ENCODE peak calls at places on chromosome 12, in six cellular contexts. One of them, this sample, is unnamed.

GRCh38 chr12:75951399-75952228 is 80.0 kb downstream of the PHLDA1 start:
- DNase-seq in sigmoid colon: no peak
- DNase-seq in spleen: no peak
- DNase-seq in uterus: no peak
- DNase-seq in suprapubic skin: no peak
- DNase-seq in heart left ventricle: no peak
- DNase-seq in this sample: no peak

GRCh38 chr12:26471560-26471959 is 276.2 kb downstream of the SSPN start:
- DNase-seq in sigmoid colon: no peak
- DNase-seq in spleen: no peak
- DNase-seq in uterus: no peak
- DNase-seq in suprapubic skin: no peak
- DNase-seq in heart left ventricle: no peak
- DNase-seq in this sample: no peak

GRCh38 chr12:96015672-96016071 is 19.5 kb upstream of the HAL start:
- DNase-seq in sigmoid colon: no peak
- DNase-seq in spleen: no peak
- DNase-seq in uterus: no peak
- DNase-seq in suprapubic skin: no peak
- DNase-seq in heart left ventricle: no peak
- DNase-seq in this sample: no peak

GRCh38 chr12:118059645-118060275 is 1.2 kb downstream of the WSB2 start:
- DNase-seq in sigmoid colon: no peak
- DNase-seq in spleen: no peak
- DNase-seq in uterus: no peak
- DNase-seq in suprapubic skin: no peak
- DNase-seq in heart left ventricle: no peak
- DNase-seq in this sample: no peak

GRCh38 chr12:85424581-85425348 is 144.7 kb downstream of the ALX1 start:
- DNase-seq in sigmoid colon: no peak
- DNase-seq in spleen: no peak
- DNase-seq in uterus: no peak
- DNase-seq in suprapubic skin: no peak
- DNase-seq in heart left ventricle: no peak
- DNase-seq in this sample: no peak

GRCh38 chr12:94074970-94075695 is 73.2 kb upstream of the PLXNC1 start:
- DNase-seq in sigmoid colon: peak
- DNase-seq in spleen: no peak
- DNase-seq in uterus: peak
- DNase-seq in suprapubic skin: peak
- DNase-seq in heart left ventricle: peak
- DNase-seq in this sample: peak

GRCh38 chr12:131375261-131375971 is 335.5 kb upstream of the SFSWAP start:
- DNase-seq in sigmoid colon: peak
- DNase-seq in spleen: no peak
- DNase-seq in uterus: no peak
- DNase-seq in suprapubic skin: no peak
- DNase-seq in heart left ventricle: no peak
- DNase-seq in this sample: no peak

GRCh38 chr12:123427036-123427769 is 9.3 kb downstream of the RILPL2 start:
- DNase-seq in sigmoid colon: no peak
- DNase-seq in spleen: peak
- DNase-seq in uterus: no peak
- DNase-seq in suprapubic skin: no peak
- DNase-seq in heart left ventricle: no peak
- DNase-seq in this sample: no peak

GRCh38 chr12:63905523-63905922 is 61.0 kb downstream of the SRGAP1 start:
- DNase-seq in sigmoid colon: no peak
- DNase-seq in spleen: no peak
- DNase-seq in uterus: no peak
- DNase-seq in suprapubic skin: no peak
- DNase-seq in heart left ventricle: no peak
- DNase-seq in this sample: no peak

GRCh38 chr12:114676142-114676741 is 7.7 kb downstream of the TBX3 start:
- DNase-seq in sigmoid colon: no peak
- DNase-seq in spleen: no peak
- DNase-seq in uterus: no peak
- DNase-seq in suprapubic skin: no peak
- DNase-seq in heart left ventricle: no peak
- DNase-seq in this sample: no peak

GRCh38 chr12:113271853-113272561 is 50.7 kb downstream of the TPCN1 start:
- DNase-seq in sigmoid colon: peak
- DNase-seq in spleen: no peak
- DNase-seq in uterus: peak
- DNase-seq in suprapubic skin: peak
- DNase-seq in heart left ventricle: peak
- DNase-seq in this sample: peak

GRCh38 chr12:31664038-31664437 is 4.5 kb downstream of the ETFBKMT start:
- DNase-seq in sigmoid colon: no peak
- DNase-seq in spleen: no peak
- DNase-seq in uterus: no peak
- DNase-seq in suprapubic skin: no peak
- DNase-seq in heart left ventricle: no peak
- DNase-seq in this sample: no peak

GRCh38 chr12:116718578-116719454 is 19.1 kb downstream of the SPRING1 start:
- DNase-seq in sigmoid colon: no peak
- DNase-seq in spleen: no peak
- DNase-seq in uterus: no peak
- DNase-seq in suprapubic skin: no peak
- DNase-seq in heart left ventricle: no peak
- DNase-seq in this sample: no peak

GRCh38 chr12:15629108-15629507 is 160.1 kb downstream of the EPS8 start:
- DNase-seq in sigmoid colon: peak
- DNase-seq in spleen: no peak
- DNase-seq in uterus: peak
- DNase-seq in suprapubic skin: peak
- DNase-seq in heart left ventricle: peak
- DNase-seq in this sample: peak

GRCh38 chr12:79891506-79892162 is 43.3 kb downstream of the PPP1R12A start:
- DNase-seq in sigmoid colon: no peak
- DNase-seq in spleen: no peak
- DNase-seq in uterus: no peak
- DNase-seq in suprapubic skin: no peak
- DNase-seq in heart left ventricle: no peak
- DNase-seq in this sample: no peak

GRCh38 chr12:52703878-52704277 is 554 bp upstream of the KRT77 start:
- DNase-seq in sigmoid colon: no peak
- DNase-seq in spleen: no peak
- DNase-seq in uterus: no peak
- DNase-seq in suprapubic skin: no peak
- DNase-seq in heart left ventricle: no peak
- DNase-seq in this sample: no peak

GRCh38 chr12:67474934-67475620 is 173.5 kb upstream of the DYRK2 start:
- DNase-seq in sigmoid colon: no peak
- DNase-seq in spleen: no peak
- DNase-seq in uterus: no peak
- DNase-seq in suprapubic skin: no peak
- DNase-seq in heart left ventricle: no peak
- DNase-seq in this sample: no peak

DNA sequence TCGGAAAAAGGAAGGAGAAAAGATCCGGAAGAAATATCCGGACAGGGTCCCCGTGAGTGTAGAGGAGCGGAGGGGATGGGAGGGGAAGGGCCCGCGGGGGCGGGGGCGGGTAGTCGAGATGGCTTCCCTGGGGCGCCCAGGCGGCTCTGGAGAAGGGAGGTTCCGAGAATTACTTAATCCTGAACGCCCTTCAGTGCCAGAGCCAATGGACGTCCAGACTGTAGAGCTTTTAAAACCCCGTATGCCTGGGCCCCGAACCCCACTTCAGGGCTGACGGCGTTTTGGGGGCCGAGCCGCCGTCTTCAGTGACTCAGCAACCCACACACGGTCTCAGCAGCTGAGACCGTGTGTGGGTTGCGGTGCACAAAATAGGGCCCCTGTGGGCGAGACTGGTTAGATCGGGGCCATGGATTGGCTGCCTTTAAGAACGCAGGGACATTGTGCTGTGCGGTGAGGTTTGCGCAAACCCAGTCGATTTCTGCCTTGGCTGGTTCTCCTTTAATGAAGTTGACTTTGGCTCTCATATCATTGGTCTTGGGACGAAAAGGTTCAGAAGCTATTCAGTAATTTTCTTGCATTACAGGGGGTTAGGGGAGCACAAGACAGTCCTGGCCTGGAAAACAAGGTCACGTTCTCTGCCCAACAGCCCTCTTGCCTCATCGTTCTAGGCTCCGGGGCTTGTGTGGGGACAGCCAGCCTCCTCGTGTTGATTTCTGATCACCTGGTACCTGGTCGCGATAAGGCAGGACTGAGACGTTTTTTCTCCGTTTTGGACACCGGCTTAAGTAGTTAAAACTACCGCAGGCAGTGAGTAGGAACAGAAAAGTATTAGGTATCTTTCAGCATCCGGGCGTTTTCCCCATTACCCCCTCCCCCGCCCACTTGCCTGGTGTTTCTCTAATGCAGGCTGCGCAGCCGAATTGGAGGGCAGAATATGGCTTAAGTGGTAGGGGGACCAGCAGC is 772 bp downstream of the GABARAPL1 start:
- DNase-seq in sigmoid colon: peak
- DNase-seq in spleen: peak
- DNase-seq in uterus: peak
- DNase-seq in suprapubic skin: peak
- DNase-seq in heart left ventricle: peak
- DNase-seq in this sample: peak
- TF ChIP-seq POLR2A in sigmoid colon: no peak
- TF ChIP-seq POLR2A in spleen: no peak
- TF ChIP-seq POLR2A in uterus: peak
- TF ChIP-seq POLR2A in suprapubic skin: no peak
- TF ChIP-seq POLR2A in heart left ventricle: peak
- TF ChIP-seq POLR2A in this sample: no peak

DNA sequence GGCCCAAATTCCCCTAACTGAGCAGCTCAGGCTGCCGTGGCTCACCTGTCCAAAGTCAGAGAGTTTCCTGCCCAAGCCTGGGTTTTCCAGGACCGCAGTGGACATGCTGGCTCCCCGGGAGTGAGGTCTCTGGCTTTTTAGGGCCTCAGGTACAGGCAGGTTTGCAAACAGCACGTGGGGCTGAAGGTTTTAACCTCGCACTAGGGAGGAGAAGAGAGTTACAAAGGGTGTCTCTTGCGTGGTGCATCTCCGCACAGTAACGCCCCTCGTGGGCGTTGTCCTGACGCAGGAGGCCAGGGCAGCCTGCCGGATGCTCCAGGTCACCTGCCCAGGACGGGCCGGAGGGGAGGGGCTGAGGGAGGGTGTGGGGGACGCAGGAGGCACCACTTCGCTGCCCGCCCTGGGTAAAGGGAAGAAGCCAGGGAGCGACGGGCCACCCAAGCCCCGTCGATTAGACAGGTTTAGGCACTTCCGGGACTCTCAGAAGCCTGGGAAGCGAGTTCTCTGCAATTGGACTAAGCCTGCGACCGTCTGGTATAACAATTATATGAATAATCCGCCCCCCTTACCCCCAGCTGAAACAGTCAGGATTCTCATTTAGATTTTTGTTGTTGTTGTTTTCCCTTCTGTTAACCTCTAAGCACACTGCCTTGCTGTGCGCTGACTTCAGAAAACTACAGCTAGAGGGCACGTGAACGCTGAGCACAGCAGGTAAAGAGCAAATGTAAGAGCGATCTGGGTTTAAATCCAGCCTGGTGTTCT is at the start of gene PAH:
- DNase-seq in sigmoid colon: no peak
- DNase-seq in spleen: peak
- DNase-seq in uterus: no peak
- DNase-seq in suprapubic skin: no peak
- DNase-seq in heart left ventricle: no peak
- DNase-seq in this sample: no peak
- TF ChIP-seq POLR2A in sigmoid colon: no peak
- TF ChIP-seq POLR2A in spleen: no peak
- TF ChIP-seq POLR2A in uterus: no peak
- TF ChIP-seq POLR2A in suprapubic skin: no peak
- TF ChIP-seq POLR2A in heart left ventricle: no peak
- TF ChIP-seq POLR2A in this sample: no peak

DNA sequence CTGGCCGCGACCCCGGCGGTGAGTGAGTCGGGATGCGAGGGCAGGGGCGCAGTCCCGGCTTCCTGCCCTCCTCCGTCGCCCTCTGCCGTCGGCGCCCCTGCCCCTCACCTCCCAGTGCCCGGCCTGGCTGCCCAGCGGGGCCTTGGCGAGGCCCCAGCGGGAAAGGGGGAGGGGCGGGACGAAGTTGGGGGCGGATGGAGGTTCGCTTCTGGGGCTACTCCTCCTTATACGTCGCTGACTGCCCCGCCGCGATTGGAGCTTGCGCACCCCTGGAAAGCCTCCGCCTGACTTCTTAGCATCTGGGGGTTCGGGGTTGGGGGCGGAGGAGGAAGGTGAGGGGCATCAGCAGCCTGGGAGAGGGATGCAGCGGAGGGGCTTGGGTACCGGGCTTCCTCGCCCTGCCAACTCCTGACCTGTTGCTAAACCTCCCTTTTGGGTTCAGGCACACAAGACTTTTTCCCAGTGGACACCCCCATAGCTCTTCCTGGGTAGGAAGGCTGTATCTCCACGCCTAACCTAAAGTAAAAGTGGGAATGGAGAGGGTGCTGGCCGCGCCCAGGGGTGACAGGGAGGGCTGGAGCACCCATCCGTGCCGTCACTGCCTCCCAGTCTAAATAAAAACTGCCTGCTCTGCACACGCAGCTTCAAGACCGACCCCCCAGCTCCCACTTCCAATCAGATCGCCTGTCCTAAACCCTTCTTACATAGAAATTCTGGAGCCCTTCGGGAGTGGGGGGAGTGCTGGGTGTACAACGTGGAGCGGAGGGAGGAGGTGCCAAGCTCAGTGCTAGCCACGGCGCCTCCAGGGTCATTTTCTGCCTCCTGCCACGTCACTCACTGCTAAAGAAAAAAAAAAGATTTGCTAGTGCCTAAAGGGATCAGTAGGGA is 585 bp downstream of the TMEM263 start:
- DNase-seq in sigmoid colon: peak
- DNase-seq in spleen: peak
- DNase-seq in uterus: peak
- DNase-seq in suprapubic skin: peak
- DNase-seq in heart left ventricle: peak
- DNase-seq in this sample: peak
- TF ChIP-seq POLR2A in sigmoid colon: peak
- TF ChIP-seq POLR2A in spleen: peak
- TF ChIP-seq POLR2A in uterus: peak
- TF ChIP-seq POLR2A in suprapubic skin: no peak
- TF ChIP-seq POLR2A in heart left ventricle: no peak
- TF ChIP-seq POLR2A in this sample: peak

GRCh38 chr12:122067548-122067947 is 11.0 kb upstream of the MLXIP start:
- DNase-seq in sigmoid colon: no peak
- DNase-seq in spleen: no peak
- DNase-seq in uterus: no peak
- DNase-seq in suprapubic skin: no peak
- DNase-seq in heart left ventricle: no peak
- DNase-seq in this sample: no peak

GRCh38 chr12:122076743-122077495 is 1.6 kb upstream of the MLXIP start:
- DNase-seq in sigmoid colon: no peak
- DNase-seq in spleen: peak
- DNase-seq in uterus: no peak
- DNase-seq in suprapubic skin: peak
- DNase-seq in heart left ventricle: no peak
- DNase-seq in this sample: no peak

GRCh38 chr12:122073815-122074214 is 4.7 kb upstream of the MLXIP start:
- DNase-seq in sigmoid colon: no peak
- DNase-seq in spleen: no peak
- DNase-seq in uterus: no peak
- DNase-seq in suprapubic skin: no peak
- DNase-seq in heart left ventricle: no peak
- DNase-seq in this sample: no peak

GRCh38 chr12:122067966-122068365 is 10.6 kb upstream of the MLXIP start:
- DNase-seq in sigmoid colon: peak
- DNase-seq in spleen: peak
- DNase-seq in uterus: no peak
- DNase-seq in suprapubic skin: no peak
- DNase-seq in heart left ventricle: no peak
- DNase-seq in this sample: no peak

GRCh38 chr12:122072031-122072970 is 6.3 kb upstream of the MLXIP start:
- DNase-seq in sigmoid colon: peak
- DNase-seq in spleen: no peak
- DNase-seq in uterus: peak
- DNase-seq in suprapubic skin: no peak
- DNase-seq in heart left ventricle: peak
- DNase-seq in this sample: peak
- TF ChIP-seq POLR2A in sigmoid colon: no peak
- TF ChIP-seq POLR2A in spleen: no peak
- TF ChIP-seq POLR2A in uterus: no peak
- TF ChIP-seq POLR2A in suprapubic skin: no peak
- TF ChIP-seq POLR2A in heart left ventricle: no peak
- TF ChIP-seq POLR2A in this sample: no peak

This sample was measured in H54.